ENCODE peak calls at places on chromosomes 11 and 22, in nine cellular contexts. T, R, Z, Q, O, X, U, D and J are unnamed samples.
A peak's percentile ranks its signal among the peaks of the same experiment; 100 is the strongest.

GRCh38 chr11:135022430-135022829 is 610.4 kb upstream of the B3GAT1 start:
- DNase-seq in T (no peak), R (no peak), Z (no peak), Q (no peak), O (no peak), X (no peak), U (no peak), D (no peak), J (no peak)

GRCh38 chr11:44597358-44598009 is 32.0 kb downstream of the CD82 start:
- DNase-seq in T (no peak), R (no peak), Z (no peak), Q (no peak), O (no peak), X (no peak), U (no peak), D (no peak), J (no peak)

GRCh38 chr22:46075764-46076531 is 74.4 kb upstream of the PPARA start:
- DNase-seq in T (peak; percentile 14), R (peak; percentile 21), Z (no peak), Q (no peak), O (peak; percentile 45), X (peak; percentile 27), U (peak; percentile 32), D (no peak), J (no peak)

GRCh38 chr22:17085277-17086091 is 684 bp downstream of the IL17RA start:
- DNase-seq in T (no peak), R (peak; percentile 61), Z (peak; percentile 11), Q (no peak), O (no peak), X (peak; percentile 61), U (peak; percentile 30), D (peak; percentile 48), J (peak; percentile 46)

GRCh38 chr22:33555814-33556522 is 364.3 kb downstream of the LARGE1 start:
- DNase-seq in T (no peak), R (no peak), Z (no peak), Q (no peak), O (no peak), X (no peak), U (no peak), D (no peak), J (no peak)

GRCh38 chr22:49956914-49957825 is 3.4 kb upstream of the PIM3 start:
- DNase-seq in T (peak; percentile 12), R (peak; percentile 25), Z (no peak), Q (no peak), O (no peak), X (peak; percentile 26), U (no peak), D (no peak), J (peak; percentile 8)

GRCh38 chr11:9120659-9121350 is 29.4 kb upstream of the SCUBE2 start:
- DNase-seq in T (no peak), R (no peak), Z (no peak), Q (no peak), O (no peak), X (no peak), U (no peak), D (no peak), J (no peak)

GRCh38 chr22:43945632-43946390 is 9.4 kb upstream of the SAMM50 start:
- DNase-seq in T (peak; percentile 33), R (peak; percentile 70), Z (peak; percentile 79), Q (peak; percentile 61), O (peak; percentile 72), X (peak; percentile 57), U (peak; percentile 25), D (peak; percentile 63), J (peak; percentile 37)

GRCh38 chr11:128125723-128126122 is 461.6 kb downstream of the ETS1 start:
- DNase-seq in T (no peak), R (no peak), Z (no peak), Q (no peak), O (no peak), X (no peak), U (no peak), D (no peak), J (no peak)

GRCh38 chr22:37457093-37457893 is 28.9 kb downstream of the MFNG start:
- DNase-seq in T (peak; percentile 17), R (peak; percentile 79), Z (peak; percentile 67), Q (peak; percentile 56), O (peak; percentile 71), X (peak; percentile 78), U (peak; percentile 24), D (peak; percentile 86), J (peak; percentile 61)

GRCh38 chr22:17648564-17648963 is 10.0 kb downstream of the BCL2L13 start:
- DNase-seq in T (no peak), R (no peak), Z (no peak), Q (no peak), O (no peak), X (no peak), U (no peak), D (no peak), J (no peak)

GRCh38 chr11:13209379-13209778 is 68.2 kb upstream of the BMAL1 start:
- DNase-seq in T (no peak), R (no peak), Z (no peak), Q (no peak), O (no peak), X (no peak), U (no peak), D (no peak), J (no peak)
- TF ChIP-seq CTCF in T (no peak), R (no peak), Z (no peak), Q (no peak), O (no peak), X (no peak), U (no peak), D (no peak), J (no peak)

GRCh38 chr11:121318848-121319834 is 26.6 kb downstream of the SC5D start:
- DNase-seq in T (no peak), R (no peak), Z (peak; percentile 77), Q (peak; percentile 55), O (no peak), X (no peak), U (no peak), D (no peak), J (no peak)
- TF ChIP-seq CTCF in T (peak; percentile 56), R (peak; percentile 89), Z (peak; percentile 91), Q (peak; percentile 87), O (peak; percentile 56), X (peak; percentile 72), U (peak; percentile 74), D (peak; percentile 71), J (peak; percentile 74)

DNA sequence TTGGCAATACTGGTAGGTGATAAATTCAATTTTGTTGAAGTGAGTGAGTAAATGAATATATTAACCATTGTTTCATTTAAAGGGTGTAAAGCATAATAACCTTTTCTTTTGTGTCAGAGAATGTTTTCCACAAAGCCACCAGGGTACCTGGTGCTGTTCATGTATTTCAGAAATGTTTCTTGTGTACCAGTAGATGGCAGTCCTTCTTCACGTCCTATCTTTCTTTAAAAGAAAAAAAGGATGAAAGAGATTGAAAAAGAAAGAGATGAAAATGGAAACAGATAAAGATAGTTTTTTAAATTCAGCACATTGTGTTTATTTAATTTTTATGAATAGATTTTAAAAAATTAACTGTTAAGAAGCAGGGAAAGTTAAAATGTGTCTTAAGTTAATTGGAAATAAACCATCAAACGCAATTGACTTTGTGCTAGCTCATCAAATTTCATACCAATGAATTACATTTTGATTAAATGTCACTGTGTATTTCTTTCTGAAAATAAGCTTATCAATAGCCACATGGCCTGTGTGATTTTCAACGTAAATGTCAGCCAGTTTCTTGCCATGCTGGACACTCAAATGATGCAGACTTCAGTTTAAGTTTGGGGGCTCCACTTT is 65.5 kb upstream of the CHORDC1 start:
- DNase-seq in T (no peak), R (no peak), Z (peak; percentile 44), Q (peak; percentile 14), O (no peak), X (no peak), U (no peak), D (no peak), J (no peak)
- TF ChIP-seq CTCF in T (peak; percentile 36), R (peak; percentile 70), Z (peak; percentile 61), Q (peak; percentile 46), O (peak; percentile 53), X (peak; percentile 44), U (no peak), D (peak; percentile 25), J (peak; percentile 30)

DNA sequence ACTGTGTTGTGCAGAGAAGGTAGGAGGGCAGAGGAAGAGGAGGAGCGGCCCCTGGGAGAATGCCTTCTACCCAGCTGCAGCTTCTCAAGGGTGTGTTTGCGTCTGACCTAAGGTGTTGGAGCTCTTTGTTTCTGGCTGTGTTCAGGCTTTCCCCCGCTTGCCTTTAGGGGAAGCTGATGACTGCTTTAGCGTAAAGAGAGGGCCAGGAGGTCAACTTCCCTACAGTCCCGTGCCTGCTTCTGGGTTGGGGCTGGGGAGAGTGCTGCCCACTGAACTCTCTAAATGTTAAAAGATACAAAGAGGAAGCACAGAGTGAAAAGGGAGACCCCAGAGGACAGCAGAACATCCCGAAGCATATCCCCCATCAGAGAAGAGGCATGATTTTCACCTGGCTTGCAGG is 99.2 kb downstream of the PTPRJ start:
- DNase-seq in T (no peak), R (no peak), Z (no peak), Q (no peak), O (no peak), X (no peak), U (no peak), D (no peak), J (no peak)
- TF ChIP-seq CTCF in T (no peak), R (no peak), Z (no peak), Q (no peak), O (no peak), X (no peak), U (no peak), D (no peak), J (no peak)

GRCh38 chr11:66264893-66265292 is 3.5 kb upstream of the RAB1B start:
- DNase-seq in T (no peak), R (no peak), Z (no peak), Q (no peak), O (no peak), X (no peak), U (no peak), D (no peak), J (no peak)
- TF ChIP-seq CTCF in T (no peak), R (peak; percentile 3), Z (peak; percentile 41), Q (peak; percentile 30), O (no peak), X (no peak), U (no peak), D (no peak), J (peak; percentile 17)

DNA sequence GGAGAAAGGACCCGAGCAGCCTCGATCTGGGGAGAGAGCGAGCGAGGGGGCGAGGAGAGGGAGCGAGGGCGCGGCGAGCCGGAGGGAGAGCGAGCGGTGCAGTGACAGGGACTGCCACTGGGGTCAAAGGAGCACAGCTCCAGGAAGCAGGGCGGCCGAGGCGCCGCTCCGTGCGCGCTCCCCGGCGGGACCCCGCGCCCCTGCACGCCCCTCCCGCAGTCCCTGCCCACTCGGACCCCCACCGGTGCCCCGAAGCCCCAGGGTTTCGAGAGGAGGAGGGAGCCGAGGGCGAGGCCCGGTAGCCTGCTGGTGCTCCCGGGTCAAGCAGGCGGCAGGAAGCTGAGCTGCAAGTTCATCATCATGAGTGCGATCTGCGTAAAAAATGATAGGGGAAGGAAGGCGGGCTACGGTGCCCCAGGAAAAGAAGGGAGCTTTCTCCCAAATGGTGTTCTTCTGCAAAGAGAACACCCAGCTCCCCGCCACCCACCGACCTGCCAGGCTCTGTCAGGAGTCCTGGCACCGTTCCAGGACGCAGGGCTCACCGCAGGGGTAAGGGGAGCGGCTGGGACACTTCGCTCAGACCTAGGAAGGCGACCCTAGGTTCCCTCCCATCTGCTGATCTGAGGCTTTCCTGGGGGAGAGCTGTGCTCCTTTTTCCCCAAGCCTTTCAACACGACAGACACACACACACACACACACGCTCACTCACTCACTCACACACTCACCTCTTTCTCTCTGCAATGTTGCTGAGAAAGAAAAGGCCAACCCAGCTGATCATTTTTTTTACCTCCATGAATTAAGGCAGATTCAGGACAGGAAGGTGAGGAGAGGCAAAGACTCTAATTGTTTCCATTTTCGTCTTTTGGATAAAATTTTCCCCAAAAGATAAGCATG is at the start of gene MPPED2:
- DNase-seq in T (peak; percentile 15), R (peak; percentile 62), Z (peak; percentile 10), Q (no peak), O (peak; percentile 49), X (no peak), U (peak; percentile 27), D (peak; percentile 19), J (peak; percentile 61)
- TF ChIP-seq CTCF in T (peak; percentile 58), R (peak; percentile 53), Z (no peak), Q (no peak), O (no peak), X (peak; percentile 33), U (peak; percentile 28), D (peak; percentile 26), J (peak; percentile 64)